ENCODE peak calls at places on chromosomes 7 and 10, in eight cellular contexts. L is NCI-H1436, B is Caco-2, U is T-helper 2 cell, W is GM13977, A is NCI-H774, E is T-helper 17 cell, X is A549. G is an unnamed sample.
A peak's percentile ranks its signal among the peaks of the same experiment; 100 is the strongest.

GRCh38 chr10:74047871-74048270 is 50.0 kb downstream of the VCL start:
- DNase-seq in L (no peak), B (no peak), U (no peak), W (no peak), A (no peak), E (no peak), X (no peak), G (no peak)

GRCh38 chr10:76133597-76134255 is 702.3 kb downstream of the LRMDA start:
- DNase-seq in L (peak; percentile 36), B (peak; percentile 19), U (no peak), W (no peak), A (no peak), E (no peak), X (no peak), G (no peak)

GRCh38 chr7:5450549-5451327 is 27.1 kb upstream of the TNRC18 start:
- DNase-seq in L (peak; percentile 35), B (peak; percentile 76), U (no peak), W (peak; percentile 78), A (no peak), E (peak; percentile 25), X (peak; percentile 41), G (no peak)

GRCh38 chr7:152479595-152479994 is 43.8 kb upstream of the KMT2C start:
- DNase-seq in L (no peak), B (no peak), U (no peak), W (no peak), A (no peak), E (no peak), X (no peak), G (no peak)

GRCh38 chr10:121268363-121268762 is 329.9 kb downstream of the FGFR2 start:
- DNase-seq in L (no peak), B (no peak), U (no peak), W (no peak), A (no peak), E (no peak), X (no peak), G (no peak)

GRCh38 chr7:143454091-143454729 is 11.0 kb downstream of the TAS2R60 start:
- DNase-seq in L (no peak), B (no peak), U (no peak), W (no peak), A (no peak), E (no peak), X (no peak), G (no peak)

GRCh38 chr10:79034271-79034876 is 34.4 kb upstream of the ZMIZ1 start:
- DNase-seq in L (no peak), B (no peak), U (no peak), W (no peak), A (no peak), E (no peak), X (no peak), G (no peak)

GRCh38 chr10:46541735-46542566 is 14.5 kb downstream of the GPRIN2 start:
- DNase-seq in L (no peak), B (no peak), U (no peak), W (no peak), A (no peak), E (no peak), X (peak; percentile 77), G (no peak)

GRCh38 chr7:82158327-82158726 is 285.2 kb downstream of the CACNA2D1 start:
- DNase-seq in L (no peak), B (no peak), U (no peak), W (no peak), A (peak; percentile 17), E (no peak), X (peak; percentile 16), G (no peak)

GRCh38 chr7:30179016-30179436 is 44.2 kb downstream of the MTURN start:
- DNase-seq in L (no peak), B (no peak), U (no peak), W (no peak), A (no peak), E (no peak), X (no peak), G (no peak)

GRCh38 chr7:46450425-46450824 is 529.4 kb upstream of the IGFBP3 start:
- DNase-seq in L (no peak), B (no peak), U (no peak), W (no peak), A (no peak), E (no peak), X (no peak), G (no peak)

GRCh38 chr7:106775975-106776607 is 89.0 kb upstream of the PIK3CG start:
- DNase-seq in L (no peak), B (no peak), U (no peak), W (no peak), A (no peak), E (no peak), X (no peak), G (no peak)